ENCODE peak calls at places on chromosomes 6 and 20, in six cellular contexts. M, R, Y, C, L and H are unnamed samples.

GRCh38 chr20:48298851-48299484 is 513.7 kb upstream of the SULF2 start:
- DNase-seq in Y (peak), M (no peak), L (peak), C (no peak), R (no peak), H (no peak)

GRCh38 chr6:15770347-15771143 is 107.7 kb upstream of the DTNBP1 start:
- DNase-seq in C (no peak), R (no peak), L (peak), M (no peak), Y (peak), H (peak)

GRCh38 chr20:35866446-35867202 is 87.7 kb downstream of the SCAND1 start:
- DNase-seq in C (no peak), R (no peak), M (no peak), Y (peak), L (peak), H (no peak)

GRCh38 chr6:9516207-9516606 is 898.7 kb downstream of the TFAP2A start:
- DNase-seq in M (no peak), R (peak), Y (no peak), L (peak), C (no peak), H (no peak)

GRCh38 chr6:18339599-18339998 is 47.6 kb upstream of the RNF144B start:
- DNase-seq in L (no peak), R (no peak), Y (no peak), M (no peak), C (no peak), H (no peak)

GRCh38 chr20:37346526-37347346 is 796 bp downstream of the SRC start:
- DNase-seq in C (peak), Y (no peak), M (no peak), R (no peak), L (no peak), H (no peak)

GRCh38 chr6:138007014-138007472 is 100.2 kb downstream of the PERP start:
- DNase-seq in L (peak), R (peak), M (peak), C (no peak), Y (no peak), H (no peak)

GRCh38 chr6:130743175-130743574 is 84.0 kb upstream of the SMLR1 start:
- DNase-seq in L (no peak), R (no peak), Y (no peak), C (no peak), M (no peak), H (no peak)

GRCh38 chr20:13221673-13222318 is 722 bp downstream of the ISM1 start:
- DNase-seq in R (peak), Y (no peak), C (peak), L (peak), M (peak), H (peak)

GRCh38 chr20:22775671-22776139 is 191.3 kb upstream of the FOXA2 start:
- DNase-seq in L (peak), C (no peak), Y (no peak), R (no peak), M (no peak), H (no peak)

GRCh38 chr20:37201827-37202162 is 22.4 kb upstream of the MROH8 start:
- DNase-seq in L (no peak), M (no peak), R (no peak), Y (no peak), C (no peak), H (no peak)

GRCh38 chr6:118985123-118985830 is 50.3 kb upstream of the MCM9 start:
- DNase-seq in C (no peak), M (no peak), L (no peak), Y (no peak), R (no peak), H (no peak)

GRCh38 chr20:37760322-37760721 is 66.5 kb downstream of the CTNNBL1 start:
- DNase-seq in M (no peak), L (no peak), C (no peak), R (no peak), Y (no peak), H (no peak)

GRCh38 chr6:149003560-149003959 is 256.7 kb downstream of the UST start:
- DNase-seq in Y (no peak), M (no peak), L (no peak), C (no peak), R (no peak), H (no peak)

GRCh38 chr6:167811689-167812487 is 14.8 kb upstream of the AFDN start:
- DNase-seq in Y (no peak), C (no peak), M (no peak), L (no peak), R (peak), H (no peak)

GRCh38 chr6:167817729-167818128 is 9.0 kb upstream of the AFDN start:
- DNase-seq in R (no peak), L (no peak), C (no peak), Y (no peak), M (no peak), H (no peak)

GRCh38 chr6:167819640-167820039 is 7.1 kb upstream of the AFDN start:
- DNase-seq in Y (no peak), M (no peak), R (no peak), C (no peak), L (no peak), H (no peak)

GRCh38 chr6:167817016-167817415 is 9.7 kb upstream of the AFDN start:
- DNase-seq in Y (no peak), M (no peak), L (no peak), C (no peak), R (no peak), H (no peak)

DNA sequence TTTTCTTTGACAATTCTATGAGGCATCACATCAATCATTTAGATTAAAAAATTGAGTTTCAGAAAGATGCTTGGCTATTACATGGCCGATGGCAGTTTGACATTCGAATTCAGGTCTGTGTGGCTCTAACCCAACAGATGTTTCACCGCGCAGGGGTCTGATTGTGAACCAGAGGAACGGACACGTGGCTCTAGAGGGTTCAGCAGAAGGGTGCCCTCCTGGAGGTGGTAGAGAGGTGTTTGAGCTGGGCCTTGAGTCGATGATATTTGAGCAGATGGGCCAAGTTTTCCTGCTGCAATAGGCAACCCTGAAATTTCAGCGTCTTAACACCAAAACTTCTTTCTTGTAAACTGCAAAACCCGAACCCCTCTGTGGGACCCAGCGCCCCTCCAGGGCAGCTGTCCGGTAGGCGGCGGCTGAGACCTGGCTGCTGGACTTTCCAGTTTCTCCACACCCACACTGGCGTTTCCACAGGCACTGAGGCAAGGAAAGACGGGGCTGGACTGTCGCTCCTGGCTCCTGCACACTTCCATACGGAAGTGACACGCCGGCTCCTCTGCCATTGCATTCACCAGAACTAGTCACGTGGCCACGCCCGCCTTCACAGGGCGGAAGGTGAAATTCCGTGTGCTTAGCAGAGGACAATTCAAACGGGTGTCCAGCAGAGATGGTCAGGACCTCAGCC is 11.3 kb upstream of the AFDN start:
- DNase-seq in L (no peak), Y (no peak), M (no peak), C (no peak), R (no peak), H (no peak)
- H3K4me3 ChIP-seq in L (peak), Y (no peak), M (no peak), C (no peak), R (no peak), H (no peak)

DNA sequence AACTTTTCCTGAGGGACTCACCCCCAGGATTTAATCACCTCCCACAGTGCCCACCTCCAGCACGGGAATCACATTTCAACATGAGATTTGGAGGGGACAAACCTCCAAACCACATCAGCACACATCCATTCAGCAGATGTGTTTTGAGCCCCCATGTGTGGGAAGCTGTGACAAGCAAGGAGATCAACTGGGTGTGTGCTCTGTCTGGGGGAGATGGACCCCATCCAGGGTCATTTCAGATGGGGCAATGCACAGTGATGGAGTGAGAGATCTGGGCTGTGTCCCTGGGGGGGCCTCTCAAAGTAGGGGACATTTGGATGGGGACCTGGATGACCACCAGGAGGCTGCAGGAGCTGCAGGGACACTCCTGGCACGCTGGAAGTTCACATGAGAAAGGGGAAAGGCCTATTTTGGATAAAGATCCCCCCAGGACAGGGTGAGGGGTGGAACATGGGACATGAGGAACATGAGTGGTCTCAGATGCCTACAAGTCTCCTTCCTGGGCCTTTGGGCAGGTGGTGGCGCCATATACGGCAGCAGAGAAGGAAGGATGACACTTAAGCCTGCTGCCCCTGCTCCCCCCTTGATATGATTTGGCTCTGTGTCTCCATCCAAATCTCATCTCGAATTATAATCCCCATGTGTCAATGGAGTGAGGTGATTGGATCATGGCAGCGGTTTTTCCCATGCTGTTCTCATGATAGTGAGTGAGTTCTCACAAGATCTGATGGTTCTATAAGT is 49.6 kb downstream of the SLC2A10 start:
- DNase-seq in R (no peak), M (no peak), C (no peak), L (no peak), Y (no peak), H (no peak)
- TF ChIP-seq CTCF in R (peak), M (no peak), C (no peak), L (no peak), Y (no peak), H (no peak)

DNA sequence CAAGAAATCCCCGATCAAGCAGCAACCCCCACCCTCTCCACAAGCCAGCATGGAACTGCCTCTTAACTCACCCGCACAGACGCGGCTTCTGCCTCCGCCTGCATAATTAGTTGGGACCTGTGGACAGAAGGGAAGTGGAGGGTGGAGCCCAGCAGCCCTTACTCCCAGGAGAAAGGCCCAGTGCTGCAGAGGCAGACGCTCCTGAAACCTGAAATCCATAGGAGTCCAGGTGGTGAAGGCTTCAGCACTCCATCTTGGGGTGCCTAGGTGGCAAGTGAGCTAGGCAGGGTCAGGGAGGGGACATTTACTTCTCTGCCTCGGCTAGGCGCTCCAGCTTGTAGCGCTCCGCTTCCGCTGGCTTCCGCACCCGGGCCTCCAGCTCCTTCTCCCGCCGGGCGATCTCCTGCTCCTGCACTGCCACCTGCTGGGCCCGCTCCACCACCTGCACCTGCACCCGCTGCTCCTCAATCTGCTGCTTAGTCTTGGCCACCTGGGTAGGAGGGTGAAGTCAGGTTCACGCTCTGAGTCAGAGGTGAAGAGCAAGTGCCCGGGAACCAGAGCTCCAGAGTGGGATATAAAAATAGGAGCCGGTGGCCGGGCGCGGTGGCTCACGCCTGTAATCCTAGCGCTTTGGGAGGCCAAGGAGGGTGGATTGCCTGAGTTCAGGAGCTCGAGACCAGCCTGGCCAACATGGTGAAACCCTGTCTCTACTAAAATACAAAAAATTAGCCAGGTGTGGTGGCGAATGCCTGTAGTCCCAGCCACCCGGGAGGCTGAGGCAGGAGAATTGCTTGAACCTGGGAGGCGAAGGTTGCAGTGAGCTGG is 10.7 kb downstream of the TUBB start:
- DNase-seq in M (peak), R (peak), L (peak), C (peak), Y (no peak), H (peak)
- H3K4me3 ChIP-seq in M (peak), R (no peak), L (peak), C (no peak), Y (no peak), H (no peak)

DNA sequence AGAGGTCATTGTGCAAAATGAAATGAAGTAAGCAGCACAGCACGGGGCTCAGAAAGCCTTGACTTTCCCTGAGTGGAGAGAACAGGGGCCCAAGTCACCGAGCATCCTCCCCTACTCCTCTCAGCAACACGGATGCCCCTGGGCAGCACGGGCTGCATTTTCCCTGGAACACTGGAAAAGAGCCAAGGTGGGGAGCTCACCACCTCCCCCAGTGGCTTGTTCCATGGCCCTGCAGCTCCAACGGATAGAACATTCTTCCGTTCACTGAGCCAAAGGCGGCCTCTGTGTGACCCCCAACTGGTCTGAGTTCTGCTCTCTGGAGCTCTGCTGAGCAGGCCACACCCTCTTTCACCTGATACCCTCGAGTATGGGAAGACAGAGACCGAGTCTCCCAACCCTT is 20.8 kb upstream of the EMILIN3 start:
- DNase-seq in L (no peak), M (no peak), C (no peak), R (no peak), Y (no peak), H (no peak)
- TF ChIP-seq CTCF in L (no peak), M (no peak), C (no peak), R (peak), Y (no peak), H (no peak)

GRCh38 chr20:856361-856775 is 22.9 kb downstream of the FAM110A start:
- DNase-seq in L (peak), M (peak), C (no peak), R (no peak), Y (peak), H (no peak)
- H3K4me3 ChIP-seq in L (no peak), M (peak), C (no peak), R (no peak), Y (no peak), H (no peak)

DNA sequence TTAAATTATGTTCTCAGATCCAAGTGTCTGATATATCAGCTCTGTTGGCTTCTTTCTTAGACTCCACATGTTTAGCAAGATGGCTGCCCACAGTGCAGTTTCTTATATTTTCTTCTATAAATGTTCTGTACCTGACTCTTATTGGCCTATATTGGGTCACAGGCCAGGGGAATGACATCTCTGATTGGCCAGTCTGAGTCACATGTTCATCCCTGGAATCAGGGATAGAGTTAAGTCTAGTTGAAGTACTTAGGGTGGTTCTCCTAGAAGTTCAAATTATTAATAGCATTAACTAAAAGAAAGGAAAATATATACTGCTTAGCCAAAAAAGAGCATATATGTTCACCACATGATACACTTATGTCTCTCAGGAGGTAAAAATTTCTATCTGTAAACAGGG is 105.3 kb upstream of the SLC22A16 start:
- DNase-seq in Y (no peak), C (no peak), M (no peak), L (no peak), R (peak), H (no peak)
- TF ChIP-seq CTCF in Y (no peak), C (no peak), M (no peak), L (no peak), R (no peak), H (no peak)

DNA sequence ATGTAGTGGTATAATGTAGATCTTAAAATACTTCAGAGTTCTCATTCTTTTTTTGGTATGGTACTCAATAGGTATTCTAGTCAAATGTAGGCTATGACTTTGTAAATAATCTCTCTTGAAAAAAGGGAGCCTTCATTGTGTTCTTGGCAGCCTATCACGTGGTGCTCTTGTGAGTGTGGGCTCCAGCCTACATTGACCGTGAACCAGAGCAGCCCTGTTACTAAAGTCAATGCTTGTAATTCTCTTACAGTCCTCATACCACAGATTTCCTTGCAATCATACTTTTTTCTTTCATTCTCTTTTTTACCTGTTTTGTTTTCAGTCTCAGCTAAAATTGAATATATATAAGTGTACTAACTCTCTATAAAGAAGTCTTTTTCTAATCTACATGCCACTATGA is 31.1 kb downstream of the ARID1B start:
- DNase-seq in L (no peak), C (no peak), M (no peak), R (no peak), Y (no peak), H (no peak)
- H3K4me3 ChIP-seq in L (no peak), C (no peak), M (no peak), R (no peak), Y (no peak), H (no peak)

DNA sequence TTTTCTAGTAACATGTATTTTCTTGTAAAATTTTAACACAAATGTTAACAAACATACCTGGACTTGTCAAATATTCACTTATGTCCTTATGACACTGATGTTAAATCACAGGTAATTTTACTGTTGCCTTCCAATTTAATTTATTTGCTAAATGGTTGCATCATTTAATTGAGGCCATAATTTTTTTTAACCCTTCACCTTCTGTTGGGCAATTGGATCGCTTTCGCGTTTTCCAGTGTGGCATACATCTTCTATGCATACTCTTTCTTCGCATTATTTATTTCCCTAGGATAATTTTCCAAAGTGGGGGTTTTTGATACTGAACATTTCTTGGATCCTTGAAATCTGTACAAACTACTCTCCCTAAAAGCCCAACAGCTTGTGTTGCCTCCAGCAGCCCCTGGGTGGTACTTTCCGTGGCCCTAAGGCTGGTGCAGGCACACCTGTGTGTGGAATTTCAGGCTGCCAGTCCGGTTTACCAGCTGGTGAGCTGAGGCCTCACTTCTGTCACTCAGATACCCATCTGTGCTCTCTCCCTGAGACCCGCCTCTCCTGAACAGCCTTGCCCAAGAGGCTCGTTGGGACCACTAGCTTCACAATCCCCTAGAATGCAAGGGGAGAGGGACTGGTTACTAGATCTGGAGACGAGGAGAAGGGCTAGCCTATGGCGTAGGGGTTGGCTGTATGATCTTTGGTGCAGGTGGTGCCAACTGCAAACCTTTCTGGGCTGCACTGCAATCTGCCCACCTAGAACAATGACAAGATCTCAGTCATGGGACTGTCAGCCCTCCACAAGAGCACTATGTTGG is 11.2 kb upstream of the C20orf144 start:
- DNase-seq in Y (no peak), C (no peak), L (peak), M (no peak), R (no peak), H (no peak)
- TF ChIP-seq CTCF in Y (no peak), C (no peak), L (peak), M (no peak), R (no peak), H (no peak)